ENCODE peak calls at places on chromosomes 2 and 18, in five cellular contexts. One of them, this sample, is unnamed.

GRCh38 chr18:9987931-9988330 is 74.1 kb downstream of the VAPA start:
- DNase-seq in mucosa of descending colon: no peak
- DNase-seq in uterus: no peak
- DNase-seq in OCI-LY7: no peak
- DNase-seq in fibroblast of the aortic adventitia: no peak
- DNase-seq in this sample: no peak

GRCh38 chr18:57898506-57899124 is 95.5 kb upstream of the ATP8B1 start:
- DNase-seq in uterus: no peak
- DNase-seq in fibroblast of the aortic adventitia: peak
- DNase-seq in mucosa of descending colon: no peak
- DNase-seq in OCI-LY7: no peak
- DNase-seq in this sample: peak

GRCh38 chr2:55093381-55093780 is 43.1 kb upstream of the RTN4 start:
- DNase-seq in mucosa of descending colon: no peak
- DNase-seq in fibroblast of the aortic adventitia: peak
- DNase-seq in OCI-LY7: no peak
- DNase-seq in uterus: no peak
- DNase-seq in this sample: no peak

GRCh38 chr2:62489162-62489561 is 16.8 kb downstream of the TMEM17 start:
- DNase-seq in uterus: no peak
- DNase-seq in mucosa of descending colon: no peak
- DNase-seq in fibroblast of the aortic adventitia: peak
- DNase-seq in OCI-LY7: no peak
- DNase-seq in this sample: peak

GRCh38 chr2:45002661-45003210 is 6.5 kb downstream of the SIX2 start:
- DNase-seq in fibroblast of the aortic adventitia: no peak
- DNase-seq in OCI-LY7: no peak
- DNase-seq in uterus: no peak
- DNase-seq in mucosa of descending colon: no peak
- DNase-seq in this sample: no peak

GRCh38 chr2:225400060-225400511 is 576 bp downstream of the NYAP2 start:
- DNase-seq in OCI-LY7: peak
- DNase-seq in mucosa of descending colon: no peak
- DNase-seq in fibroblast of the aortic adventitia: peak
- DNase-seq in uterus: no peak
- DNase-seq in this sample: peak

GRCh38 chr2:152055366-152056108 is 43.3 kb downstream of the CACNB4 start:
- DNase-seq in mucosa of descending colon: no peak
- DNase-seq in OCI-LY7: no peak
- DNase-seq in uterus: no peak
- DNase-seq in fibroblast of the aortic adventitia: peak
- DNase-seq in this sample: peak

GRCh38 chr18:23668731-23669130 is 6.0 kb upstream of the ANKRD29 start:
- DNase-seq in fibroblast of the aortic adventitia: no peak
- DNase-seq in mucosa of descending colon: peak
- DNase-seq in uterus: no peak
- DNase-seq in OCI-LY7: no peak
- DNase-seq in this sample: no peak

GRCh38 chr2:219689676-219690628 is 62.5 kb downstream of the SLC4A3 start:
- DNase-seq in uterus: peak
- DNase-seq in mucosa of descending colon: no peak
- DNase-seq in fibroblast of the aortic adventitia: peak
- DNase-seq in OCI-LY7: peak
- DNase-seq in this sample: peak

GRCh38 chr2:30367232-30368070 is 79.6 kb upstream of the LCLAT1 start:
- DNase-seq in OCI-LY7: no peak
- DNase-seq in uterus: no peak
- DNase-seq in mucosa of descending colon: no peak
- DNase-seq in fibroblast of the aortic adventitia: peak
- DNase-seq in this sample: peak

GRCh38 chr18:63237486-63237885 is 82.1 kb downstream of the BCL2 start:
- DNase-seq in uterus: peak
- DNase-seq in OCI-LY7: no peak
- DNase-seq in fibroblast of the aortic adventitia: no peak
- DNase-seq in mucosa of descending colon: no peak
- DNase-seq in this sample: peak

GRCh38 chr2:68901199-68901515 is 30.0 kb upstream of the BMP10 start:
- DNase-seq in fibroblast of the aortic adventitia: peak
- DNase-seq in uterus: no peak
- DNase-seq in mucosa of descending colon: no peak
- DNase-seq in OCI-LY7: peak
- DNase-seq in this sample: peak

GRCh38 chr2:98903767-98904485 is 32.1 kb downstream of the CRACDL start:
- DNase-seq in OCI-LY7: no peak
- DNase-seq in mucosa of descending colon: no peak
- DNase-seq in uterus: no peak
- DNase-seq in fibroblast of the aortic adventitia: no peak
- DNase-seq in this sample: no peak

GRCh38 chr2:181991171-181991885 is 5.7 kb downstream of the PPP1R1C start:
- DNase-seq in OCI-LY7: peak
- DNase-seq in uterus: no peak
- DNase-seq in fibroblast of the aortic adventitia: no peak
- DNase-seq in mucosa of descending colon: no peak
- DNase-seq in this sample: no peak

GRCh38 chr2:6325616-6326015 is 540.1 kb downstream of the CMPK2 start:
- DNase-seq in OCI-LY7: no peak
- DNase-seq in mucosa of descending colon: no peak
- DNase-seq in uterus: no peak
- DNase-seq in fibroblast of the aortic adventitia: no peak
- DNase-seq in this sample: no peak

GRCh38 chr2:150341982-150342680 is 145.3 kb downstream of the RND3 start:
- DNase-seq in uterus: no peak
- DNase-seq in OCI-LY7: no peak
- DNase-seq in fibroblast of the aortic adventitia: no peak
- DNase-seq in mucosa of descending colon: no peak
- DNase-seq in this sample: peak

GRCh38 chr18:24014986-24015896 is 687 bp downstream of the TTC39C start:
- DNase-seq in OCI-LY7: peak
- DNase-seq in uterus: peak
- DNase-seq in mucosa of descending colon: peak
- DNase-seq in fibroblast of the aortic adventitia: peak
- DNase-seq in this sample: peak

GRCh38 chr2:225091336-225091735 is 49.1 kb upstream of the DOCK10 start:
- DNase-seq in uterus: no peak
- DNase-seq in OCI-LY7: no peak
- DNase-seq in fibroblast of the aortic adventitia: peak
- DNase-seq in mucosa of descending colon: no peak
- DNase-seq in this sample: peak

GRCh38 chr18:31097666-31098065 is 4.6 kb downstream of the DSC2 start:
- DNase-seq in mucosa of descending colon: no peak
- DNase-seq in uterus: no peak
- DNase-seq in OCI-LY7: no peak
- DNase-seq in fibroblast of the aortic adventitia: no peak
- DNase-seq in this sample: no peak

GRCh38 chr2:189267925-189268579 is 88.5 kb upstream of the COL5A2 start:
- DNase-seq in OCI-LY7: no peak
- DNase-seq in uterus: no peak
- DNase-seq in fibroblast of the aortic adventitia: peak
- DNase-seq in mucosa of descending colon: no peak
- DNase-seq in this sample: peak

GRCh38 chr2:238380785-238381184 is 45.9 kb upstream of the ASB1 start:
- DNase-seq in mucosa of descending colon: no peak
- DNase-seq in fibroblast of the aortic adventitia: peak
- DNase-seq in uterus: no peak
- DNase-seq in OCI-LY7: no peak
- DNase-seq in this sample: peak

GRCh38 chr2:169664600-169664977 is 29.6 kb downstream of the CFAP210 start:
- DNase-seq in fibroblast of the aortic adventitia: peak
- DNase-seq in OCI-LY7: no peak
- DNase-seq in mucosa of descending colon: no peak
- DNase-seq in uterus: no peak
- DNase-seq in this sample: no peak

GRCh38 chr2:197908940-197909339 is 104.5 kb downstream of the PLCL1 start:
- DNase-seq in uterus: no peak
- DNase-seq in mucosa of descending colon: no peak
- DNase-seq in OCI-LY7: no peak
- DNase-seq in fibroblast of the aortic adventitia: peak
- DNase-seq in this sample: peak

GRCh38 chr2:174444761-174445160 is 42.1 kb downstream of the GPR155 start:
- DNase-seq in OCI-LY7: no peak
- DNase-seq in fibroblast of the aortic adventitia: no peak
- DNase-seq in uterus: no peak
- DNase-seq in mucosa of descending colon: no peak
- DNase-seq in this sample: no peak

DNA sequence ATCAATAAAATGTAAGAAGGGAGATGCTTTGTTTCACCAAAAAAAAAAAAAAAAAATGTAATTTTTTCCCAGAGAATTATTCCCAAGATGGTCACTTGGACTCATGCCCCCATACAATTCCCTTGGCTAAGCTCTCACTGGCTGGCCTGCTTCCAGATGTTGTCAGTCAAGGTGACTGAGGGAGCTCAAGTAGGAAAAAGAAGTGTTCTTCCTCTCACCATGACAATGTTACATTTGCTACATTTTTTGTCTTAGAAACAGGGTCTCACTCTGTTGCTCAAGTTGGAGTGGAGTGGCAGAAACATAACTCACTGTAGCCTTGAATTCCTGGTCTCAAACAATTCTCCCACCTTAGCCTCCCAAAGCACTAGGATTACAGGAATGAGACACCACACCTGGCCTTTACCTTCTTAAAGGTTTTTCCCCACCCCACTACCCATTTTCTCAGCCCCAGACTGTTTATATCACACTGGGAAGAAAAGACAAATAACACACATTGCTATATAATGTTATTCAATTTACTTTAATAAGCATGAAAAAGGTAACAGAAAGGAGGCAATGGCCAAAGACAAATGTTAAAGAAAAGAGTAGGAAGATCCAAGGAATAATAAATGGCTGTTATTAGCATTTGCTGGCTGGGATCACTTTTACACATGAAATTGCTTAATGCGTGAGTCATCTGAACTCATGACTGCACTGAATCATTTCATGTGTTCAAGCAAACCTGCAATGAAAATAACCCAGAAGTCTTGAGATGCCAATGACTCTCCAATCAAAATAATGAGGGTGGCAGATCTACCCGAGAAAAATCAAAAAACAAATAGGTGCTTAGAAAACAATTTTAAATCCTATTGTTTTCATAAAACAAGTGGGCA is 45.2 kb downstream of the ACVR1 start:
- DNase-seq in mucosa of descending colon: no peak
- DNase-seq in fibroblast of the aortic adventitia: peak
- DNase-seq in OCI-LY7: no peak
- DNase-seq in uterus: peak
- DNase-seq in this sample: peak
- H3K4me3 ChIP-seq in mucosa of descending colon: no peak
- H3K4me3 ChIP-seq in fibroblast of the aortic adventitia: no peak
- H3K4me3 ChIP-seq in OCI-LY7: no peak
- H3K4me3 ChIP-seq in uterus: no peak
- H3K4me3 ChIP-seq in this sample: no peak

DNA sequence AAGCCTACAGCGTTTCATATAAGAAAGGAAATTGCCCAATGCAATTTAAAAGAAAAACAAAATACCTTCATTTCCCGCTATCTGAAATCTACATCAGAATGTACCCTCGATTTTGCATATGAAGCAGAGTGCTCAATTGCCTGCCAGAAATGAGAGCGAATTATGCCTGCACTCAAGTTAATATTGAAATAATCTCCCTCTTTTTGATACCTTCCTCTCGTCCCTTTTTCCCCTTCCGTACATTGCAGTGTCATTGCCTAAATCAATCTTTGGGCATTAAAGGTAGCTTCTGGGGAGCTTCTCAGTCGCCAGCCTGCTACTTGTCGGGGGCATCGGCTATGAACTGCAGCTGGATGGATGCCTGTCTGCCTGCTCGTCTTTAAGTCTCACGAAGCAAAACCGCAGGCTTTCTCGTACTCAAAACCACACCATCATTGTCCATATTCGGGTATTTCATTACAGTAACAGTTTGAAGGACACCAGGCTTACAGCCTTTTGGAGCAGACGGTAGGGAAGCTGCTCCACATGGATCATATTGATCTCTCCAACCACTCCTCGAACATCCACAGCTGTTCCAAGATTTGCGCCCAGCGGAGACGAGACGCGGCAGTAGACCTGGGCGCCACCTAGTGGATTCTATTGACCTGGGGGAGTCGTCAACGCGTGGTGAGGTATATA is 64.0 kb upstream of the HNRNPA3 start:
- DNase-seq in uterus: peak
- DNase-seq in OCI-LY7: peak
- DNase-seq in fibroblast of the aortic adventitia: peak
- DNase-seq in mucosa of descending colon: peak
- DNase-seq in this sample: peak
- H3K4me3 ChIP-seq in uterus: peak
- H3K4me3 ChIP-seq in OCI-LY7: peak
- H3K4me3 ChIP-seq in fibroblast of the aortic adventitia: peak
- H3K4me3 ChIP-seq in mucosa of descending colon: no peak
- H3K4me3 ChIP-seq in this sample: peak

GRCh38 chr18:77250501-77250925 is 865 bp downstream of the GALR1 start:
- DNase-seq in mucosa of descending colon: no peak
- DNase-seq in OCI-LY7: no peak
- DNase-seq in uterus: no peak
- DNase-seq in fibroblast of the aortic adventitia: no peak
- DNase-seq in this sample: no peak
- H3K4me3 ChIP-seq in mucosa of descending colon: no peak
- H3K4me3 ChIP-seq in OCI-LY7: no peak
- H3K4me3 ChIP-seq in uterus: no peak
- H3K4me3 ChIP-seq in fibroblast of the aortic adventitia: no peak
- H3K4me3 ChIP-seq in this sample: no peak

GRCh38 chr2:96528680-96529375 is 7.7 kb upstream of the ARID5A start:
- DNase-seq in mucosa of descending colon: no peak
- DNase-seq in OCI-LY7: no peak
- DNase-seq in uterus: peak
- DNase-seq in fibroblast of the aortic adventitia: no peak
- DNase-seq in this sample: no peak

GRCh38 chr2:96526615-96527014 is 9.9 kb upstream of the ARID5A start:
- DNase-seq in fibroblast of the aortic adventitia: no peak
- DNase-seq in uterus: no peak
- DNase-seq in OCI-LY7: no peak
- DNase-seq in mucosa of descending colon: peak
- DNase-seq in this sample: no peak

GRCh38 chr2:96529376-96530143 is 7.0 kb upstream of the ARID5A start:
- DNase-seq in mucosa of descending colon: no peak
- DNase-seq in OCI-LY7: no peak
- DNase-seq in uterus: no peak
- DNase-seq in fibroblast of the aortic adventitia: no peak
- DNase-seq in this sample: no peak

GRCh38 chr2:96527052-96527964 is 9.2 kb upstream of the ARID5A start:
- DNase-seq in mucosa of descending colon: peak
- DNase-seq in OCI-LY7: no peak
- DNase-seq in fibroblast of the aortic adventitia: peak
- DNase-seq in uterus: peak
- DNase-seq in this sample: no peak

DNA sequence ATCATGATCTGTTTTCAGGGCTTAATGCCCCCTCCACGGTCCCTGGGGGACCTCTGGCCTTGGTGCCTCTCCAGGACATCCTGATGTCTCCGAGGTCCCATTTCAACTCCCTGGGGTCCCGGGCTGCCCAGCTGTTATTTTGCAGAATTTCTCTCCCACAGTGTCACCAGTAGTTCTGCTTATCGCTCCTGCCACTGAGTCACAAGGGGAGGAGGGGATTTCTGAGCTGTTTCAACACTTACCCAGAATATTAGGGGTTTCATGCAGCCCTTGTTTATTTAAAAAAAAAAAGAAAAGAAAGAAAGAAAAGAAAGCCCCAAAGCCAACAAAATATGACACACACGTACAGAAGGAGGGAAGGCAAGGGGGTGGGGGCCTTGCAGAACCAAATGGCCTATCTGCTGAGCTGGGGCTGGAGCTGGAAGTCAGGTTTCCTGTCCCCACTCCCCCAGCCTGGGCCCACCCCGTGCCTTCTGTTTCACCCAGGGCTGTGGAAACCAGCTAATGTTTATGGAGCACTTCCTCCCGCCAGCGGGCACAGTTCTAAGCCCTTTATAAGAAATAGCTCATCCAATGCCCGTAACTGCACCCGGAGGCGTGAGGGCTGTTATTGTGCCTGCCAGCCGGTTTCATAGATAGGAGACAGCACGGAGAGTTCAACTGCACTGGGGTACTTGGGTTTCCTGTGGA is 8.4 kb upstream of the ARID5A start:
- DNase-seq in mucosa of descending colon: peak
- DNase-seq in fibroblast of the aortic adventitia: peak
- DNase-seq in OCI-LY7: no peak
- DNase-seq in uterus: peak
- DNase-seq in this sample: peak
- H3K4me3 ChIP-seq in mucosa of descending colon: no peak
- H3K4me3 ChIP-seq in fibroblast of the aortic adventitia: peak
- H3K4me3 ChIP-seq in OCI-LY7: no peak
- H3K4me3 ChIP-seq in uterus: peak
- H3K4me3 ChIP-seq in this sample: peak

This sample was measured in fibroblast of mammary gland.